ENCODE peak calls at places on chromosomes 16 and 17, in five cellular contexts. E is spleen, W is H1, U is brain microvascular endothelial cell, B is left ventricle myocardium inferior. I is an unnamed sample. For H3K27me3, the result is how much of the 10 kb centered on the place peaks cover.

GRCh38 chr17:9612016-9612415 is 33.3 kb upstream of the USP43 start:
- DNase-seq in E (no peak), W (no peak), U (no peak), B (no peak), I (no peak)

GRCh38 chr16:89448656-89449055 is 41.7 kb downstream of the ANKRD11 start:
- DNase-seq in E (no peak), W (no peak), U (no peak), B (peak), I (peak)

GRCh38 chr16:85604145-85604705 is 8.9 kb upstream of the GSE1 start:
- DNase-seq in E (no peak), W (no peak), U (no peak), B (no peak), I (no peak)

GRCh38 chr16:28186752-28187151 is 25.0 kb downstream of the XPO6 start:
- DNase-seq in E (no peak), W (no peak), U (no peak), B (no peak), I (no peak)

GRCh38 chr16:26348095-26348494 is 656.3 kb downstream of the HS3ST4 start:
- DNase-seq in E (no peak), W (no peak), U (no peak), B (no peak), I (no peak)

GRCh38 chr16:49644143-49644460 is 211.8 kb downstream of the ZNF423 start:
- DNase-seq in E (no peak), W (no peak), U (no peak), B (no peak), I (no peak)

GRCh38 chr17:37147301-37147812 is 198.6 kb downstream of the AATF start:
- DNase-seq in E (no peak), W (no peak), U (peak), B (no peak), I (no peak)

GRCh38 chr17:19273731-19274130 is 36.6 kb downstream of the EPN2 start:
- DNase-seq in E (no peak), W (no peak), U (peak), B (no peak), I (no peak)

GRCh38 chr16:57723170-57723569 is 12.4 kb upstream of the KATNB1 start:
- DNase-seq in E (peak), W (no peak), U (no peak), B (no peak), I (no peak)

GRCh38 chr16:12637002-12637401 is 166.7 kb downstream of the CPPED1 start:
- DNase-seq in E (no peak), W (no peak), U (peak), B (no peak), I (no peak)

GRCh38 chr17:62627904-62628603 is 584 bp downstream of the MRC2 start:
- DNase-seq in E (no peak), W (no peak), U (peak), B (peak), I (peak)

GRCh38 chr17:44384281-44384822 is 5.1 kb downstream of the ITGA2B start:
- DNase-seq in E (no peak), W (no peak), U (no peak), B (no peak), I (no peak)

GRCh38 chr17:44386182-44386525 is 3.3 kb downstream of the ITGA2B start:
- DNase-seq in E (no peak), W (no peak), U (no peak), B (no peak), I (no peak)

GRCh38 chr17:44383861-44384260 is 5.6 kb downstream of the ITGA2B start:
- DNase-seq in E (no peak), W (no peak), U (no peak), B (no peak), I (no peak)

GRCh38 chr17:44384823-44385286 is 4.6 kb downstream of the ITGA2B start:
- DNase-seq in E (no peak), W (no peak), U (no peak), B (no peak), I (no peak)

GRCh38 chr17:44385287-44386181 is 3.9 kb downstream of the ITGA2B start:
- DNase-seq in E (peak), W (peak), U (peak), B (peak), I (peak)
- TF ChIP-seq CTCF in E (no peak), W (peak), U (peak), B (no peak), I (no peak)

GRCh38 chr17:50564916-50565315 is 4.4 kb downstream of the CACNA1G start:
- DNase-seq in E (no peak), W (no peak), U (peak), B (peak), I (peak)
- H3K27me3 ChIP-seq in E (half or more), W (half or more), U (under half), B (half or more), I (half or more)

GRCh38 chr17:67221062-67221998 is 23.7 kb downstream of the HELZ start:
- DNase-seq in E (no peak), W (no peak), U (peak), B (no peak), I (peak)
- TF ChIP-seq CTCF in E (peak), W (peak), U (peak), B (peak), I (peak)

GRCh38 chr17:48647103-48647963 is 21.2 kb upstream of the HOXB9 start:
- DNase-seq in E (no peak), W (no peak), U (no peak), B (no peak), I (no peak)

GRCh38 chr17:48644159-48644558 is 18.0 kb upstream of the HOXB9 start:
- DNase-seq in E (no peak), W (no peak), U (no peak), B (no peak), I (no peak)

GRCh38 chr17:48644910-48645557 is 18.9 kb upstream of the HOXB9 start:
- DNase-seq in E (no peak), W (no peak), U (no peak), B (no peak), I (no peak)

GRCh38 chr17:48646183-48647102 is 20.3 kb upstream of the HOXB9 start:
- DNase-seq in E (no peak), W (no peak), U (no peak), B (no peak), I (no peak)

DNA sequence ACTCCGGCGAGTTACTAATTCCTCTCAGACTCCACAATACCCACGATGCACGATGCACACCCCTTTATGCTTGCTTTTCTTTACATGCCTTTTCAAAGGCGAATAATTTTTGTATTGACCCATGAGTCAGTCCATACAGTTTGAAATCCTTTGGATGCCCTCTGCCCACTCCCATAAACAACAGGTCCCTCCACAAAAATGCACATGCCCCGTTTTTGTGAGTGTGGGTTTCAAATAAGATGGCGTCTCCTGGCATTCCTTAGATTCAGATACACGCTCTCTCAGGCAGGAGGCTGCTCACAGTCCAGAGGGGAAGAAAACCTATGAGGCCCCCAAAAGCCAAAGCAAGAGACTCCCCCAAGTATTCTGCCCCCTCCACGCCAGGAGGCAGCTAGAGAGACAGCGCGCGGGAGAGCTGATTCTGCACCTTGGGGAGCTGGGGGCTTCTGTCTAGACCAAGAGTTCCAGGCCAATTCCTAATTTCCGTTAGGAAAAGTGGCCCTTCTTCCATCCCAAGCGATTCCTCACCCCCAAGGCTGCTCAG is 19.6 kb upstream of the HOXB9 start:
- DNase-seq in E (no peak), W (no peak), U (no peak), B (no peak), I (no peak)
- H3K27me3 ChIP-seq in E (half or more), W (half or more), U (half or more), B (half or more), I (half or more)

GRCh38 chr16:67456383-67457140 is 24.4 kb downstream of the ATP6V0D1 start:
- DNase-seq in E (no peak), W (no peak), U (peak), B (peak), I (peak)
- TF ChIP-seq CTCF in E (peak), W (peak), U (peak), B (peak), I (peak)

DNA sequence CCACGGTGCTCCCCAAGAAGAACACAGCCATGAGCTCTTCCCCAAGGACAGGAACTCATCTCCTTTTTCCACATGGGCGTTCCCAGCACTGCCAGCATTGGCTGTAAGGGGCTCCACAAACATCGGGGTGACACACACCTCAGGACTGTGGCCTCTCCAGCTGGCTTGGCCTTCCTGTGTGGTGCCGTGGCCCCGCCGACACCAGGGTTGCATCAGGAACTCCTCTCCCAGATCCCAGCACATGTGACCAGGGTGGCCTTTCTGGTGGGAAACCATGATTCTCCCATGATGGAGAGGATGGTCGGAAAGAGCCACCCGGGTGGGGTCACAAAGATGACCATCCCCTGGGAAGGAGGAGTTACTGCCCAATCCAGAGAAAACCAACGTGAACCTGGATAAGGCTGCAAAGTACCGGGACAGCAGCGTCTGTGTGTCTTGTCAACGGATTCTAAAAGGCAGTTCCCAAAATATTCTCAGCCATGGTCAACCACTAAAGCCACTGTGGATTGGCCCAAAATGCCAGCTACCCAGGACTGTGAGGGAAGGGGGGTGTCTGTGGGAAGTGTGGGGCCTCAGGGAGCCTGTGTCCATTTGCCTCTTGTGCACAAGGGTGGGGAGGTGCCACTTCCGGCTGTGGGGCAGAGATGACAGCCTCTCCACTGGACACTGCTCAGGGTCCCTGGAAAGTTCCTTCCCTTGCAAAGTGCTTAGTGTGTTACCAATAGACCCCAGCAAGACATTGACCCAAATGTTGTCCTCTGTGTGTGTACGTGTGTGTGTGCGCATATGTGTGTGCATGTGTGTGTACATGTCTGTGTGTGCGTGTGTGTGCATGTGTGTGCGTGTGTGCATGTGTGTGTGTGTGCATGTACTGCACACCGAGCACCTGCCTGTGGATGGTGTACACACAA is 78.0 kb upstream of the CBX4 start:
- DNase-seq in E (peak), W (no peak), U (no peak), B (no peak), I (no peak)
- H3K27me3 ChIP-seq in E (under half), W (under half), U (under half), B (half or more), I (under half)

GRCh38 chr17:45310380-45311324 is 6.2 kb downstream of the MAP3K14 start:
- DNase-seq in E (no peak), W (no peak), U (no peak), B (peak), I (no peak)
- TF ChIP-seq CTCF in E (no peak), W (no peak), U (no peak), B (no peak), I (no peak)

GRCh38 chr17:6071528-6072065 is 1.4 kb downstream of the WSCD1 start:
- DNase-seq in E (no peak), W (no peak), U (no peak), B (no peak), I (no peak)

GRCh38 chr17:6070280-6070894 is at the start of gene WSCD1:
- DNase-seq in E (no peak), W (no peak), U (no peak), B (no peak), I (peak)

GRCh38 chr17:6072157-6072556 is 2.0 kb downstream of the WSCD1 start:
- DNase-seq in E (no peak), W (no peak), U (no peak), B (no peak), I (no peak)

GRCh38 chr17:6070895-6071511 is 824 bp downstream of the WSCD1 start:
- DNase-seq in E (no peak), W (no peak), U (no peak), B (no peak), I (peak)

DNA sequence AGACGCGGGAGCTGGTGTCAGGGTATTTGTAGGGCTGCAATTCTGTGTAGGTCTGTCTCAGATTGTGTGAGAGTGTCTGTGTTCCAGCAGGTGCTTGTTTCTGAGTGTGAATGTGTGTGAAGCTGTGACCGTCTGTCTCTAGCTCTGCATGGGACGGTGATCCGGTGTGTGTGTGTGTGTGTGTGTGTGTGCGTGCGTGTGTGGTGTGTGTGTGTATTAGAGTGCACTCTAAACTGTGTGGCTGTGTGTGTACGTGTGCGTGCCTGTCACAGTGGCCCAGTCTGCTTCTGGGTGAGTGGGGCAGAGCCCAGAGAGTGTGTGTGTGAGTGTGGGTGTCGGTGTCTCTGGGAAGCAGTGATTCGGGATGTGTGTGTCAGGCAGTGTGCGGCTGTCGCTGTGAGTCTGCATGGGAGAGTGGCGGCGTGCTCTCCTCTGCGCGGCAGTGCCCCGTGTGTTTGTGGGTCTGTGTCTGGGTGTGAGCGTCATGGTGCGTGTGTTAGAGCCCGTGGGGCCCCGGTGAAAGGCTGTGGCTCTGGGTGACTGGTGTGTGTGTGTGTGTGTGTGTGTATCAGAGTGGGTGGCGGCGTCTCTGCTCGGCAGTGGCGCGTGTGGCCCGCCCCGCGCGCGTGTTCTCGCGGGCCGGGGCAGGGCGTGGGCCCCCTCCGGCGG is 434 bp upstream of the WSCD1 start:
- DNase-seq in E (no peak), W (no peak), U (no peak), B (no peak), I (no peak)
- H3K27me3 ChIP-seq in E (under half), W (under half), U (under half), B (half or more), I (under half)